ENCODE peak calls at places on chromosomes 7 and 10, in ten cellular contexts. One of them, this sample, is unnamed.

GRCh38 chr7:151925446-151926335 is 30.6 kb upstream of the GALNTL5 start:
- DNase-seq in posterior cingulate gyrus: peak; percentile 92
- DNase-seq in adipocyte: no peak
- DNase-seq in activated CD8-positive, alpha-beta memory T cell treated with anti-CD3 and anti-CD28 coated beads, Interleukin-2, amount 50 U/mL, for 48 hours: no peak
- DNase-seq in HuH-7.5: no peak
- DNase-seq in activated naive CD4-positive, alpha-beta T cell: no peak
- DNase-seq in non-pigmented ciliary epithelial cell: no peak
- DNase-seq in RPMI8226: no peak
- DNase-seq in C1 segment of cervical spinal cord: no peak
- DNase-seq in CD8-positive, alpha-beta T cell: no peak
- DNase-seq in this sample: no peak

GRCh38 chr7:81031243-81031642 is 112.4 kb upstream of the SEMA3C start:
- DNase-seq in posterior cingulate gyrus: no peak
- DNase-seq in HuH-7.5: no peak
- DNase-seq in non-pigmented ciliary epithelial cell: no peak
- DNase-seq in activated naive CD4-positive, alpha-beta T cell: no peak
- DNase-seq in RPMI8226: no peak
- DNase-seq in C1 segment of cervical spinal cord: no peak
- DNase-seq in CD8-positive, alpha-beta T cell: no peak
- DNase-seq in adipocyte: no peak
- DNase-seq in activated CD8-positive, alpha-beta memory T cell treated with anti-CD3 and anti-CD28 coated beads, Interleukin-2, amount 50 U/mL, for 48 hours: no peak
- DNase-seq in this sample: no peak

GRCh38 chr10:12960431-12960898 is 41.0 kb downstream of the CCDC3 start:
- DNase-seq in posterior cingulate gyrus: no peak
- DNase-seq in HuH-7.5: no peak
- DNase-seq in C1 segment of cervical spinal cord: no peak
- DNase-seq in activated naive CD4-positive, alpha-beta T cell: no peak
- DNase-seq in RPMI8226: no peak
- DNase-seq in adipocyte: no peak
- DNase-seq in activated CD8-positive, alpha-beta memory T cell treated with anti-CD3 and anti-CD28 coated beads, Interleukin-2, amount 50 U/mL, for 48 hours: no peak
- DNase-seq in non-pigmented ciliary epithelial cell: no peak
- DNase-seq in CD8-positive, alpha-beta T cell: no peak
- DNase-seq in this sample: no peak

GRCh38 chr10:60944159-60944909 is at the start of gene RHOBTB1:
- DNase-seq in activated CD8-positive, alpha-beta memory T cell treated with anti-CD3 and anti-CD28 coated beads, Interleukin-2, amount 50 U/mL, for 48 hours: peak; percentile 56
- DNase-seq in RPMI8226: peak; percentile 77
- DNase-seq in posterior cingulate gyrus: peak; percentile 96
- DNase-seq in CD8-positive, alpha-beta T cell: no peak
- DNase-seq in activated naive CD4-positive, alpha-beta T cell: no peak
- DNase-seq in non-pigmented ciliary epithelial cell: no peak
- DNase-seq in C1 segment of cervical spinal cord: peak; percentile 73
- DNase-seq in adipocyte: peak; percentile 91
- DNase-seq in HuH-7.5: peak; percentile 28
- DNase-seq in this sample: no peak

GRCh38 chr7:1536768-1537630 is 6.5 kb downstream of the MAFK start:
- DNase-seq in activated CD8-positive, alpha-beta memory T cell treated with anti-CD3 and anti-CD28 coated beads, Interleukin-2, amount 50 U/mL, for 48 hours: no peak
- DNase-seq in RPMI8226: no peak
- DNase-seq in activated naive CD4-positive, alpha-beta T cell: no peak
- DNase-seq in C1 segment of cervical spinal cord: no peak
- DNase-seq in CD8-positive, alpha-beta T cell: no peak
- DNase-seq in non-pigmented ciliary epithelial cell: peak; percentile 89
- DNase-seq in adipocyte: peak; percentile 99
- DNase-seq in HuH-7.5: peak; percentile 99
- DNase-seq in posterior cingulate gyrus: peak; percentile 97
- DNase-seq in this sample: no peak

GRCh38 chr10:45111509-45111908 is 110.8 kb downstream of the ZNF22 start:
- DNase-seq in CD8-positive, alpha-beta T cell: no peak
- DNase-seq in RPMI8226: no peak
- DNase-seq in adipocyte: no peak
- DNase-seq in activated CD8-positive, alpha-beta memory T cell treated with anti-CD3 and anti-CD28 coated beads, Interleukin-2, amount 50 U/mL, for 48 hours: no peak
- DNase-seq in HuH-7.5: no peak
- DNase-seq in non-pigmented ciliary epithelial cell: no peak
- DNase-seq in posterior cingulate gyrus: no peak
- DNase-seq in activated naive CD4-positive, alpha-beta T cell: no peak
- DNase-seq in C1 segment of cervical spinal cord: no peak
- DNase-seq in this sample: no peak

GRCh38 chr7:111833461-111833860 is 271.2 kb upstream of the IMMP2L start:
- DNase-seq in HuH-7.5: no peak
- DNase-seq in posterior cingulate gyrus: no peak
- DNase-seq in C1 segment of cervical spinal cord: no peak
- DNase-seq in CD8-positive, alpha-beta T cell: no peak
- DNase-seq in RPMI8226: no peak
- DNase-seq in adipocyte: peak; percentile 66
- DNase-seq in activated CD8-positive, alpha-beta memory T cell treated with anti-CD3 and anti-CD28 coated beads, Interleukin-2, amount 50 U/mL, for 48 hours: no peak
- DNase-seq in activated naive CD4-positive, alpha-beta T cell: no peak
- DNase-seq in non-pigmented ciliary epithelial cell: no peak
- DNase-seq in this sample: no peak

GRCh38 chr7:45001826-45002225 is 1.8 kb downstream of the CCM2 start:
- DNase-seq in C1 segment of cervical spinal cord: no peak
- DNase-seq in activated CD8-positive, alpha-beta memory T cell treated with anti-CD3 and anti-CD28 coated beads, Interleukin-2, amount 50 U/mL, for 48 hours: no peak
- DNase-seq in RPMI8226: peak; percentile 31
- DNase-seq in activated naive CD4-positive, alpha-beta T cell: no peak
- DNase-seq in CD8-positive, alpha-beta T cell: no peak
- DNase-seq in adipocyte: no peak
- DNase-seq in posterior cingulate gyrus: no peak
- DNase-seq in HuH-7.5: no peak
- DNase-seq in non-pigmented ciliary epithelial cell: no peak
- DNase-seq in this sample: peak; percentile 49

GRCh38 chr7:75039166-75039565 is 34.4 kb downstream of the RCC1L start:
- DNase-seq in posterior cingulate gyrus: no peak
- DNase-seq in C1 segment of cervical spinal cord: no peak
- DNase-seq in CD8-positive, alpha-beta T cell: no peak
- DNase-seq in HuH-7.5: no peak
- DNase-seq in RPMI8226: no peak
- DNase-seq in non-pigmented ciliary epithelial cell: no peak
- DNase-seq in adipocyte: no peak
- DNase-seq in activated CD8-positive, alpha-beta memory T cell treated with anti-CD3 and anti-CD28 coated beads, Interleukin-2, amount 50 U/mL, for 48 hours: no peak
- DNase-seq in activated naive CD4-positive, alpha-beta T cell: no peak
- DNase-seq in this sample: no peak

GRCh38 chr10:33240931-33241330 is 93.5 kb downstream of the NRP1 start:
- DNase-seq in RPMI8226: no peak
- DNase-seq in C1 segment of cervical spinal cord: no peak
- DNase-seq in activated CD8-positive, alpha-beta memory T cell treated with anti-CD3 and anti-CD28 coated beads, Interleukin-2, amount 50 U/mL, for 48 hours: no peak
- DNase-seq in HuH-7.5: no peak
- DNase-seq in non-pigmented ciliary epithelial cell: no peak
- DNase-seq in posterior cingulate gyrus: no peak
- DNase-seq in adipocyte: peak; percentile 89
- DNase-seq in activated naive CD4-positive, alpha-beta T cell: no peak
- DNase-seq in CD8-positive, alpha-beta T cell: no peak
- DNase-seq in this sample: no peak

GRCh38 chr7:138029941-138030340 is 28.1 kb upstream of the CREB3L2 start:
- DNase-seq in activated CD8-positive, alpha-beta memory T cell treated with anti-CD3 and anti-CD28 coated beads, Interleukin-2, amount 50 U/mL, for 48 hours: no peak
- DNase-seq in HuH-7.5: no peak
- DNase-seq in posterior cingulate gyrus: no peak
- DNase-seq in adipocyte: no peak
- DNase-seq in non-pigmented ciliary epithelial cell: no peak
- DNase-seq in RPMI8226: no peak
- DNase-seq in C1 segment of cervical spinal cord: no peak
- DNase-seq in CD8-positive, alpha-beta T cell: no peak
- DNase-seq in activated naive CD4-positive, alpha-beta T cell: no peak
- DNase-seq in this sample: no peak

GRCh38 chr10:82037076-82037475 is 162.1 kb downstream of the NRG3 start:
- DNase-seq in RPMI8226: no peak
- DNase-seq in CD8-positive, alpha-beta T cell: no peak
- DNase-seq in activated CD8-positive, alpha-beta memory T cell treated with anti-CD3 and anti-CD28 coated beads, Interleukin-2, amount 50 U/mL, for 48 hours: no peak
- DNase-seq in HuH-7.5: no peak
- DNase-seq in posterior cingulate gyrus: peak; percentile 90
- DNase-seq in non-pigmented ciliary epithelial cell: no peak
- DNase-seq in activated naive CD4-positive, alpha-beta T cell: no peak
- DNase-seq in C1 segment of cervical spinal cord: peak; percentile 13
- DNase-seq in adipocyte: no peak
- DNase-seq in this sample: no peak

GRCh38 chr7:43815373-43815772 is 53.9 kb downstream of the MRPS24 start:
- DNase-seq in RPMI8226: no peak
- DNase-seq in posterior cingulate gyrus: no peak
- DNase-seq in CD8-positive, alpha-beta T cell: no peak
- DNase-seq in activated CD8-positive, alpha-beta memory T cell treated with anti-CD3 and anti-CD28 coated beads, Interleukin-2, amount 50 U/mL, for 48 hours: no peak
- DNase-seq in non-pigmented ciliary epithelial cell: no peak
- DNase-seq in C1 segment of cervical spinal cord: no peak
- DNase-seq in activated naive CD4-positive, alpha-beta T cell: no peak
- DNase-seq in adipocyte: no peak
- DNase-seq in HuH-7.5: no peak
- DNase-seq in this sample: no peak

GRCh38 chr10:120514959-120515358 is 57.9 kb downstream of the PLPP4 start:
- DNase-seq in activated naive CD4-positive, alpha-beta T cell: no peak
- DNase-seq in HuH-7.5: no peak
- DNase-seq in CD8-positive, alpha-beta T cell: no peak
- DNase-seq in posterior cingulate gyrus: no peak
- DNase-seq in non-pigmented ciliary epithelial cell: no peak
- DNase-seq in activated CD8-positive, alpha-beta memory T cell treated with anti-CD3 and anti-CD28 coated beads, Interleukin-2, amount 50 U/mL, for 48 hours: no peak
- DNase-seq in C1 segment of cervical spinal cord: no peak
- DNase-seq in RPMI8226: no peak
- DNase-seq in adipocyte: no peak
- DNase-seq in this sample: no peak

GRCh38 chr10:26503911-26504310 is 65.8 kb downstream of the APBB1IP start:
- DNase-seq in RPMI8226: peak; percentile 20
- DNase-seq in non-pigmented ciliary epithelial cell: no peak
- DNase-seq in C1 segment of cervical spinal cord: no peak
- DNase-seq in CD8-positive, alpha-beta T cell: no peak
- DNase-seq in activated naive CD4-positive, alpha-beta T cell: no peak
- DNase-seq in HuH-7.5: no peak
- DNase-seq in activated CD8-positive, alpha-beta memory T cell treated with anti-CD3 and anti-CD28 coated beads, Interleukin-2, amount 50 U/mL, for 48 hours: no peak
- DNase-seq in adipocyte: no peak
- DNase-seq in posterior cingulate gyrus: no peak
- DNase-seq in this sample: peak; percentile 28

GRCh38 chr7:43164757-43165156 is 52.3 kb downstream of the HECW1 start:
- DNase-seq in posterior cingulate gyrus: no peak
- DNase-seq in CD8-positive, alpha-beta T cell: no peak
- DNase-seq in activated naive CD4-positive, alpha-beta T cell: no peak
- DNase-seq in non-pigmented ciliary epithelial cell: peak; percentile 95
- DNase-seq in adipocyte: peak; percentile 85
- DNase-seq in C1 segment of cervical spinal cord: no peak
- DNase-seq in activated CD8-positive, alpha-beta memory T cell treated with anti-CD3 and anti-CD28 coated beads, Interleukin-2, amount 50 U/mL, for 48 hours: no peak
- DNase-seq in RPMI8226: no peak
- DNase-seq in HuH-7.5: no peak
- DNase-seq in this sample: no peak

GRCh38 chr10:44696496-44696895 is 214.6 kb upstream of the TMEM72 start:
- DNase-seq in RPMI8226: no peak
- DNase-seq in activated CD8-positive, alpha-beta memory T cell treated with anti-CD3 and anti-CD28 coated beads, Interleukin-2, amount 50 U/mL, for 48 hours: no peak
- DNase-seq in activated naive CD4-positive, alpha-beta T cell: no peak
- DNase-seq in adipocyte: peak; percentile 95
- DNase-seq in non-pigmented ciliary epithelial cell: no peak
- DNase-seq in HuH-7.5: no peak
- DNase-seq in CD8-positive, alpha-beta T cell: no peak
- DNase-seq in posterior cingulate gyrus: no peak
- DNase-seq in C1 segment of cervical spinal cord: no peak
- DNase-seq in this sample: no peak

GRCh38 chr10:8150401-8150905 is 96.0 kb downstream of the GATA3 start:
- DNase-seq in activated naive CD4-positive, alpha-beta T cell: no peak
- DNase-seq in HuH-7.5: no peak
- DNase-seq in C1 segment of cervical spinal cord: no peak
- DNase-seq in RPMI8226: no peak
- DNase-seq in activated CD8-positive, alpha-beta memory T cell treated with anti-CD3 and anti-CD28 coated beads, Interleukin-2, amount 50 U/mL, for 48 hours: no peak
- DNase-seq in adipocyte: no peak
- DNase-seq in posterior cingulate gyrus: no peak
- DNase-seq in non-pigmented ciliary epithelial cell: no peak
- DNase-seq in CD8-positive, alpha-beta T cell: no peak
- DNase-seq in this sample: no peak

GRCh38 chr7:47897831-47898230 is 50.4 kb downstream of the PKD1L1 start:
- DNase-seq in activated CD8-positive, alpha-beta memory T cell treated with anti-CD3 and anti-CD28 coated beads, Interleukin-2, amount 50 U/mL, for 48 hours: no peak
- DNase-seq in RPMI8226: no peak
- DNase-seq in adipocyte: no peak
- DNase-seq in CD8-positive, alpha-beta T cell: no peak
- DNase-seq in non-pigmented ciliary epithelial cell: no peak
- DNase-seq in posterior cingulate gyrus: no peak
- DNase-seq in HuH-7.5: no peak
- DNase-seq in activated naive CD4-positive, alpha-beta T cell: no peak
- DNase-seq in C1 segment of cervical spinal cord: no peak
- DNase-seq in this sample: no peak

GRCh38 chr10:112446855-112447691 is at the start of the genes VTI1A and ZDHHC6:
- DNase-seq in posterior cingulate gyrus: peak; percentile 97
- DNase-seq in RPMI8226: peak; percentile 86
- DNase-seq in activated CD8-positive, alpha-beta memory T cell treated with anti-CD3 and anti-CD28 coated beads, Interleukin-2, amount 50 U/mL, for 48 hours: peak; percentile 90
- DNase-seq in C1 segment of cervical spinal cord: peak; percentile 72
- DNase-seq in CD8-positive, alpha-beta T cell: peak; percentile 77
- DNase-seq in activated naive CD4-positive, alpha-beta T cell: peak; percentile 76
- DNase-seq in HuH-7.5: peak; percentile 53
- DNase-seq in adipocyte: peak; percentile 95
- DNase-seq in non-pigmented ciliary epithelial cell: no peak
- DNase-seq in this sample: peak; percentile 88

GRCh38 chr10:62045765-62046521 is 144.4 kb downstream of the ARID5B start:
- DNase-seq in activated naive CD4-positive, alpha-beta T cell: no peak
- DNase-seq in RPMI8226: no peak
- DNase-seq in HuH-7.5: no peak
- DNase-seq in adipocyte: peak; percentile 61
- DNase-seq in posterior cingulate gyrus: no peak
- DNase-seq in CD8-positive, alpha-beta T cell: no peak
- DNase-seq in non-pigmented ciliary epithelial cell: peak; percentile 88
- DNase-seq in activated CD8-positive, alpha-beta memory T cell treated with anti-CD3 and anti-CD28 coated beads, Interleukin-2, amount 50 U/mL, for 48 hours: no peak
- DNase-seq in C1 segment of cervical spinal cord: no peak
- DNase-seq in this sample: peak; percentile 22

This sample was measured in OCI-LY7.